ENCODE peak calls at places on chromosomes 5 and 9, in nine cellular contexts. L is heart left ventricle; T is IMR-90; Q is OCI-LY7; H is CD8-positive, alpha-beta memory T cell; X is H9; K is A673; I is CD4-positive, CD25-positive, alpha-beta regulatory T cell; E is aorta. D is an unnamed sample.
A peak's percentile ranks its signal among the peaks of the same experiment; 100 is the strongest.

GRCh38 chr5:154164182-154164581 is 26.4 kb upstream of the GALNT10 start:
- DNase-seq in L (no peak), T (no peak), Q (no peak), H (no peak), X (no peak), K (peak; percentile 68), I (no peak), E (no peak), D (no peak)

GRCh38 chr5:36363776-36364175 is 62.1 kb upstream of the RANBP3L start:
- DNase-seq in L (no peak), T (no peak), Q (no peak), H (no peak), X (no peak), K (no peak), I (no peak), E (no peak), D (no peak)

GRCh38 chr9:37412431-37413151 is 9.9 kb upstream of the GRHPR start:
- DNase-seq in L (no peak), T (peak; percentile 29), Q (peak; percentile 69), H (no peak), X (peak; percentile 63), K (no peak), I (no peak), E (peak; percentile 39), D (no peak)

GRCh38 chr5:161507591-161507990 is 38.9 kb downstream of the GABRB2 start:
- DNase-seq in L (no peak), T (no peak), Q (no peak), H (no peak), X (no peak), K (no peak), I (no peak), E (no peak), D (no peak)

GRCh38 chr5:11346336-11346735 is 557.9 kb downstream of the CTNND2 start:
- DNase-seq in L (no peak), T (no peak), Q (no peak), H (no peak), X (peak; percentile 82), K (no peak), I (no peak), E (no peak), D (no peak)

GRCh38 chr5:133245191-133246052 is 193.6 kb downstream of the HSPA4 start:
- DNase-seq in L (no peak), T (peak; percentile 99), Q (no peak), H (no peak), X (no peak), K (peak; percentile 29), I (no peak), E (peak; percentile 12), D (no peak)

GRCh38 chr5:2660305-2660704 is 91.2 kb downstream of the IRX2 start:
- DNase-seq in L (no peak), T (no peak), Q (no peak), H (no peak), X (no peak), K (no peak), I (no peak), E (no peak), D (no peak)

GRCh38 chr5:150208187-150209015 is 18.5 kb downstream of the SLC6A7 start:
- DNase-seq in L (no peak), T (peak; percentile 79), Q (no peak), H (no peak), X (no peak), K (no peak), I (no peak), E (no peak), D (no peak)

GRCh38 chr9:123851851-123852250 is 78.1 kb downstream of the DENND1A start:
- DNase-seq in L (no peak), T (no peak), Q (no peak), H (no peak), X (peak; percentile 61), K (no peak), I (no peak), E (no peak), D (no peak)

GRCh38 chr5:10601246-10602030 is 37.6 kb downstream of the ANKRD33B start:
- DNase-seq in L (peak; percentile 88), T (peak; percentile 91), Q (peak; percentile 35), H (no peak), X (no peak), K (peak; percentile 89), I (no peak), E (peak; percentile 89), D (peak; percentile 63)

GRCh38 chr5:55636177-55636576 is 75.9 kb downstream of the SLC38A9 start:
- DNase-seq in L (no peak), T (no peak), Q (no peak), H (no peak), X (no peak), K (no peak), I (no peak), E (no peak), D (no peak)

GRCh38 chr5:62780888-62781287 is 202.3 kb downstream of the LRRC70 start:
- DNase-seq in L (no peak), T (no peak), Q (no peak), H (no peak), X (peak; percentile 69), K (peak; percentile 33), I (no peak), E (no peak), D (no peak)

GRCh38 chr9:110371411-110372013 is 33.8 kb upstream of the TXNDC8 start:
- DNase-seq in L (no peak), T (no peak), Q (no peak), H (no peak), X (no peak), K (no peak), I (no peak), E (no peak), D (no peak)

GRCh38 chr5:1228121-1228520 is 2.9 kb downstream of the SLC6A18 start:
- DNase-seq in L (no peak), T (no peak), Q (no peak), H (no peak), X (no peak), K (no peak), I (no peak), E (no peak), D (no peak)

DNA sequence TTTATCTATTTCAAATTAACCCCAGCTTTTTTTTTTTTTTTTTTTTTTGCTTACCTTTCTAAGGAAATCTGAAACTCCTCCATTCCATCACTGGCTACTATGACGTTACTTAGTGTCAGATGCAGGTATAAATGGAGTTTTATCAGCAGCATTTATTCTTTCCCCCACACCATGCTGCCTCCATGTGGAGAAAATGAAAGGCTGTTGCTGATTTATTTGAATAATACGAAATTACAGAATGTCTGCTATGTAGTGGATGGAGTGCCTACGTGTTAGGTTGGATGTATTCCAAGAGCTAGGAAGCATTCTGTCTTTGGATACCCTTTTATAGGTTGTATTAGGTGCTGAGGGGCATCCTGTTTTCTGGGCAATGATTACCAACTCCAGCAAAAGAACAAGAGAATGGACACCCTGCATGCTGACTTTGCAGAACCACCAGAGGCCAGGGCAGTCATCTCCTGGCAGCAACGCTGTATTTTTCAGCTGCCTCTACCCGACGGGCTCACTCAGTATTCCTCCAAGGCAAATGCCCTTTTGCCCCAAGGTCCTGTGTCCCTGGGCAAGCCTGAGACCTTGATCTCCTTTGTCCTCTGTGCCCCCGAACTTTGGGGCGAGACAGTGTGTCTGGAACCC is 199.5 kb downstream of the ALDH1A1 start:
- DNase-seq in L (no peak), T (peak; percentile 31), Q (no peak), H (no peak), X (no peak), K (peak; percentile 5), I (no peak), E (no peak), D (no peak)
- H3K4me1 ChIP-seq in L (no peaks in the 10 kb centered on the region), T (no peaks in the 10 kb centered on the region), Q (no peaks in the 10 kb centered on the region), H (no peaks in the 10 kb centered on the region), X (no peaks in the 10 kb centered on the region), K (no peaks in the 10 kb centered on the region), I (no peaks in the 10 kb centered on the region), E (no peaks in the 10 kb centered on the region), D (no peaks in the 10 kb centered on the region)

DNA sequence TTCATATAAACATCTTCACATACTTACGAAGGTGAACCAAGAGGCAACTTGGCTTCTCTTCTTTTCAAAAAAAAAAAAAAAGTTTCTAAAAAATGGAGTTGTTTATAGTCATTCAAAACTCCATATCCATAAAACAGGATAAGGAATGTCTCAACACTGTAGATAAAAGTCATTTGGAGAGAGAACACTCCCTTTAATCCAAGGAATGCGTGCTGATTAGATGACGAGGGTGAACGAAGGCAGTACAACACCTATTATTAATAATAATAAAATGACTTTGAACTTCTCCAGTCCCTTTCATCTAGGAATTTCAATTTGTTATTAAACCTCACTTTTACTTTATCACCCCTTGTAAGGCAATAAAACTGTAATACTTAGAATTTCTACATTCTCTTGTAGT is 377.2 kb downstream of the EFNA5 start:
- DNase-seq in L (no peak), T (no peak), Q (no peak), H (no peak), X (no peak), K (no peak), I (no peak), E (no peak), D (no peak)
- H3K4me1 ChIP-seq in L (no peaks in the 10 kb centered on the region), T (no peaks in the 10 kb centered on the region), Q (peaks cover 42% of the 10 kb centered on the region), H (no peaks in the 10 kb centered on the region), X (no peaks in the 10 kb centered on the region), K (peaks cover 5% of the 10 kb centered on the region), I (no peaks in the 10 kb centered on the region), E (no peaks in the 10 kb centered on the region), D (no peaks in the 10 kb centered on the region)

DNA sequence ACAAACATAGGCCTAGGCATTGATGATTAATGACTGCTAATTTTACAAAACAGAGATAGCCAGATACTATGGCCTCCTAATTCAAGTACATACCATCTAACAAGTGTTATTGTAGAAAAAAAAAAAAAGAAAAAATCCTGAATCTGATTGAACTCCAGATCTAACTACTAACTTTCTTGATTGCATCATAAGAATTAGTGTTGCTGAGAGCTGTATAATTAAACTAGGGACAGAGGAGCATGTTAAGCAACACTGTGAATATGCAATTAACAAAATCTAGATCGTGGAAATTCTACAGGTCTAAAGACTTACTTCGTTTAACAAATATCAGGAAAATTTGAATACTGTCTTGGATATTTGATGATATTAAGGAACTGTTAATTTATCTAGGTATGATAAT is 208.3 kb upstream of the ZNF608 start:
- DNase-seq in L (no peak), T (no peak), Q (no peak), H (no peak), X (no peak), K (no peak), I (no peak), E (no peak), D (no peak)
- H3K4me1 ChIP-seq in L (peaks cover 4% of the 10 kb centered on the region), T (no peaks in the 10 kb centered on the region), Q (peaks cover 22% of the 10 kb centered on the region), H (no peaks in the 10 kb centered on the region), X (no peaks in the 10 kb centered on the region), K (no peaks in the 10 kb centered on the region), I (no peaks in the 10 kb centered on the region), E (no peaks in the 10 kb centered on the region), D (no peaks in the 10 kb centered on the region)

GRCh38 chr9:113528088-113528487 is 64.6 kb downstream of the RGS3 start:
- DNase-seq in L (peak; percentile 60), T (no peak), Q (no peak), H (no peak), X (no peak), K (no peak), I (no peak), E (no peak), D (peak; percentile 90)

GRCh38 chr9:113530942-113531341 is 67.4 kb downstream of the RGS3 start:
- DNase-seq in L (no peak), T (no peak), Q (no peak), H (no peak), X (no peak), K (no peak), I (no peak), E (no peak), D (no peak)

GRCh38 chr9:113530022-113530635 is 66.6 kb downstream of the RGS3 start:
- DNase-seq in L (no peak), T (no peak), Q (no peak), H (no peak), X (no peak), K (no peak), I (no peak), E (no peak), D (no peak)

GRCh38 chr9:113528811-113529210 is 65.3 kb downstream of the RGS3 start:
- DNase-seq in L (no peak), T (no peak), Q (no peak), H (no peak), X (no peak), K (no peak), I (no peak), E (no peak), D (no peak)

GRCh38 chr9:113529336-113530009 is 65.9 kb downstream of the RGS3 start:
- DNase-seq in L (no peak), T (no peak), Q (no peak), H (no peak), X (no peak), K (no peak), I (no peak), E (no peak), D (no peak)
- H3K4me1 ChIP-seq in L (peaks cover 70% of the 10 kb centered on the region), T (peaks cover 2% of the 10 kb centered on the region), Q (peaks cover 7% of the 10 kb centered on the region), H (peaks cover 24% of the 10 kb centered on the region), X (peaks cover 3% of the 10 kb centered on the region), K (no peaks in the 10 kb centered on the region), I (peaks cover 11% of the 10 kb centered on the region), E (no peaks in the 10 kb centered on the region), D (peaks cover 40% of the 10 kb centered on the region)